ENCODE peak calls at places on chromosome 1, in eight cellular contexts. One of them, this sample, is unnamed.

GRCh38 chr1:219806642-219807041 is 121.7 kb downstream of the SLC30A10 start:
- DNase-seq in upper lobe of right lung: no peak
- DNase-seq in NCI-H748 treated with DMSO at 0.1 percent for 48 hours: no peak
- DNase-seq in stimulated activated CD8-positive, alpha-beta memory T cell treated with anti-CD3 and anti-CD28 coated beads, Interleukin-15, amount 100 ng/mL, for 24 hours: no peak
- DNase-seq in Kasumi-1: no peak
- DNase-seq in left lung: no peak
- DNase-seq in GM03348: no peak
- DNase-seq in progenitor cell of endocrine pancreas: no peak
- DNase-seq in this sample: no peak

GRCh38 chr1:9078035-9078948 is 8.9 kb upstream of the SLC2A5 start:
- DNase-seq in upper lobe of right lung: no peak
- DNase-seq in NCI-H748 treated with DMSO at 0.1 percent for 48 hours: no peak
- DNase-seq in stimulated activated CD8-positive, alpha-beta memory T cell treated with anti-CD3 and anti-CD28 coated beads, Interleukin-15, amount 100 ng/mL, for 24 hours: no peak
- DNase-seq in Kasumi-1: no peak
- DNase-seq in left lung: no peak
- DNase-seq in GM03348: no peak
- DNase-seq in progenitor cell of endocrine pancreas: no peak
- DNase-seq in this sample: no peak

GRCh38 chr1:3369437-3370076 is 84.9 kb upstream of the ARHGEF16 start:
- DNase-seq in upper lobe of right lung: no peak
- DNase-seq in NCI-H748 treated with DMSO at 0.1 percent for 48 hours: no peak
- DNase-seq in stimulated activated CD8-positive, alpha-beta memory T cell treated with anti-CD3 and anti-CD28 coated beads, Interleukin-15, amount 100 ng/mL, for 24 hours: no peak
- DNase-seq in Kasumi-1: no peak
- DNase-seq in left lung: no peak
- DNase-seq in GM03348: peak
- DNase-seq in progenitor cell of endocrine pancreas: no peak
- DNase-seq in this sample: no peak

GRCh38 chr1:185733818-185734709 is at the start of gene HMCN1:
- DNase-seq in upper lobe of right lung: peak
- DNase-seq in NCI-H748 treated with DMSO at 0.1 percent for 48 hours: no peak
- DNase-seq in stimulated activated CD8-positive, alpha-beta memory T cell treated with anti-CD3 and anti-CD28 coated beads, Interleukin-15, amount 100 ng/mL, for 24 hours: no peak
- DNase-seq in Kasumi-1: peak
- DNase-seq in left lung: peak
- DNase-seq in GM03348: peak
- DNase-seq in progenitor cell of endocrine pancreas: peak
- DNase-seq in this sample: peak

GRCh38 chr1:208864366-208864965 is 620.3 kb upstream of the PLXNA2 start:
- DNase-seq in upper lobe of right lung: no peak
- DNase-seq in NCI-H748 treated with DMSO at 0.1 percent for 48 hours: no peak
- DNase-seq in stimulated activated CD8-positive, alpha-beta memory T cell treated with anti-CD3 and anti-CD28 coated beads, Interleukin-15, amount 100 ng/mL, for 24 hours: no peak
- DNase-seq in Kasumi-1: no peak
- DNase-seq in left lung: no peak
- DNase-seq in GM03348: no peak
- DNase-seq in progenitor cell of endocrine pancreas: no peak
- DNase-seq in this sample: no peak

GRCh38 chr1:241181971-241182370 is 175.0 kb downstream of the RGS7 start:
- DNase-seq in upper lobe of right lung: no peak
- DNase-seq in NCI-H748 treated with DMSO at 0.1 percent for 48 hours: no peak
- DNase-seq in stimulated activated CD8-positive, alpha-beta memory T cell treated with anti-CD3 and anti-CD28 coated beads, Interleukin-15, amount 100 ng/mL, for 24 hours: no peak
- DNase-seq in Kasumi-1: no peak
- DNase-seq in left lung: no peak
- DNase-seq in GM03348: no peak
- DNase-seq in progenitor cell of endocrine pancreas: no peak
- DNase-seq in this sample: no peak

GRCh38 chr1:1286313-1287261 is 6.4 kb downstream of the SCNN1D start:
- DNase-seq in upper lobe of right lung: peak
- DNase-seq in NCI-H748 treated with DMSO at 0.1 percent for 48 hours: no peak
- DNase-seq in stimulated activated CD8-positive, alpha-beta memory T cell treated with anti-CD3 and anti-CD28 coated beads, Interleukin-15, amount 100 ng/mL, for 24 hours: no peak
- DNase-seq in Kasumi-1: no peak
- DNase-seq in left lung: no peak
- DNase-seq in GM03348: no peak
- DNase-seq in progenitor cell of endocrine pancreas: no peak
- DNase-seq in this sample: no peak

GRCh38 chr1:95653598-95653997 is 419.6 kb downstream of the RWDD3 start:
- DNase-seq in upper lobe of right lung: no peak
- DNase-seq in NCI-H748 treated with DMSO at 0.1 percent for 48 hours: no peak
- DNase-seq in stimulated activated CD8-positive, alpha-beta memory T cell treated with anti-CD3 and anti-CD28 coated beads, Interleukin-15, amount 100 ng/mL, for 24 hours: no peak
- DNase-seq in Kasumi-1: no peak
- DNase-seq in left lung: no peak
- DNase-seq in GM03348: no peak
- DNase-seq in progenitor cell of endocrine pancreas: no peak
- DNase-seq in this sample: no peak

GRCh38 chr1:74650561-74650960 is 23.0 kb downstream of the ERICH3 start:
- DNase-seq in upper lobe of right lung: no peak
- DNase-seq in NCI-H748 treated with DMSO at 0.1 percent for 48 hours: no peak
- DNase-seq in stimulated activated CD8-positive, alpha-beta memory T cell treated with anti-CD3 and anti-CD28 coated beads, Interleukin-15, amount 100 ng/mL, for 24 hours: no peak
- DNase-seq in Kasumi-1: no peak
- DNase-seq in left lung: no peak
- DNase-seq in GM03348: no peak
- DNase-seq in progenitor cell of endocrine pancreas: no peak
- DNase-seq in this sample: no peak

GRCh38 chr1:179706339-179706941 is 36.7 kb upstream of the FAM163A start:
- DNase-seq in upper lobe of right lung: no peak
- DNase-seq in NCI-H748 treated with DMSO at 0.1 percent for 48 hours: peak
- DNase-seq in stimulated activated CD8-positive, alpha-beta memory T cell treated with anti-CD3 and anti-CD28 coated beads, Interleukin-15, amount 100 ng/mL, for 24 hours: peak
- DNase-seq in Kasumi-1: peak
- DNase-seq in left lung: no peak
- DNase-seq in GM03348: peak
- DNase-seq in progenitor cell of endocrine pancreas: peak
- DNase-seq in this sample: no peak

GRCh38 chr1:5586629-5587028 is 405.6 kb downstream of the NPHP4 start:
- DNase-seq in upper lobe of right lung: no peak
- DNase-seq in NCI-H748 treated with DMSO at 0.1 percent for 48 hours: no peak
- DNase-seq in stimulated activated CD8-positive, alpha-beta memory T cell treated with anti-CD3 and anti-CD28 coated beads, Interleukin-15, amount 100 ng/mL, for 24 hours: no peak
- DNase-seq in Kasumi-1: no peak
- DNase-seq in left lung: no peak
- DNase-seq in GM03348: no peak
- DNase-seq in progenitor cell of endocrine pancreas: no peak
- DNase-seq in this sample: no peak

GRCh38 chr1:84300991-84301758 is at the start of gene SAMD13:
- DNase-seq in upper lobe of right lung: no peak
- DNase-seq in NCI-H748 treated with DMSO at 0.1 percent for 48 hours: peak
- DNase-seq in stimulated activated CD8-positive, alpha-beta memory T cell treated with anti-CD3 and anti-CD28 coated beads, Interleukin-15, amount 100 ng/mL, for 24 hours: no peak
- DNase-seq in Kasumi-1: peak
- DNase-seq in left lung: peak
- DNase-seq in GM03348: peak
- DNase-seq in progenitor cell of endocrine pancreas: no peak
- DNase-seq in this sample: peak

GRCh38 chr1:72100766-72101165 is 181.6 kb downstream of the NEGR1 start:
- DNase-seq in upper lobe of right lung: no peak
- DNase-seq in NCI-H748 treated with DMSO at 0.1 percent for 48 hours: no peak
- DNase-seq in stimulated activated CD8-positive, alpha-beta memory T cell treated with anti-CD3 and anti-CD28 coated beads, Interleukin-15, amount 100 ng/mL, for 24 hours: no peak
- DNase-seq in Kasumi-1: peak
- DNase-seq in left lung: no peak
- DNase-seq in GM03348: no peak
- DNase-seq in progenitor cell of endocrine pancreas: no peak
- DNase-seq in this sample: no peak

GRCh38 chr1:202662081-202662480 is 48.2 kb downstream of the SYT2 start:
- DNase-seq in upper lobe of right lung: no peak
- DNase-seq in NCI-H748 treated with DMSO at 0.1 percent for 48 hours: peak
- DNase-seq in stimulated activated CD8-positive, alpha-beta memory T cell treated with anti-CD3 and anti-CD28 coated beads, Interleukin-15, amount 100 ng/mL, for 24 hours: no peak
- DNase-seq in Kasumi-1: no peak
- DNase-seq in left lung: no peak
- DNase-seq in GM03348: no peak
- DNase-seq in progenitor cell of endocrine pancreas: no peak
- DNase-seq in this sample: no peak

GRCh38 chr1:88773540-88774150 is 89.6 kb downstream of the PKN2 start:
- DNase-seq in upper lobe of right lung: no peak
- DNase-seq in NCI-H748 treated with DMSO at 0.1 percent for 48 hours: no peak
- DNase-seq in stimulated activated CD8-positive, alpha-beta memory T cell treated with anti-CD3 and anti-CD28 coated beads, Interleukin-15, amount 100 ng/mL, for 24 hours: no peak
- DNase-seq in Kasumi-1: no peak
- DNase-seq in left lung: no peak
- DNase-seq in GM03348: no peak
- DNase-seq in progenitor cell of endocrine pancreas: no peak
- DNase-seq in this sample: no peak

GRCh38 chr1:221706862-221707582 is 34.9 kb downstream of the DUSP10 start:
- DNase-seq in upper lobe of right lung: no peak
- DNase-seq in NCI-H748 treated with DMSO at 0.1 percent for 48 hours: no peak
- DNase-seq in stimulated activated CD8-positive, alpha-beta memory T cell treated with anti-CD3 and anti-CD28 coated beads, Interleukin-15, amount 100 ng/mL, for 24 hours: no peak
- DNase-seq in Kasumi-1: no peak
- DNase-seq in left lung: no peak
- DNase-seq in GM03348: no peak
- DNase-seq in progenitor cell of endocrine pancreas: no peak
- DNase-seq in this sample: no peak

GRCh38 chr1:205595861-205596260 is 36.0 kb downstream of the ELK4 start:
- DNase-seq in upper lobe of right lung: no peak
- DNase-seq in NCI-H748 treated with DMSO at 0.1 percent for 48 hours: no peak
- DNase-seq in stimulated activated CD8-positive, alpha-beta memory T cell treated with anti-CD3 and anti-CD28 coated beads, Interleukin-15, amount 100 ng/mL, for 24 hours: no peak
- DNase-seq in Kasumi-1: no peak
- DNase-seq in left lung: no peak
- DNase-seq in GM03348: no peak
- DNase-seq in progenitor cell of endocrine pancreas: no peak
- DNase-seq in this sample: no peak

GRCh38 chr1:76135835-76136234 is 61.3 kb downstream of the ST6GALNAC3 start:
- DNase-seq in upper lobe of right lung: no peak
- DNase-seq in NCI-H748 treated with DMSO at 0.1 percent for 48 hours: no peak
- DNase-seq in stimulated activated CD8-positive, alpha-beta memory T cell treated with anti-CD3 and anti-CD28 coated beads, Interleukin-15, amount 100 ng/mL, for 24 hours: no peak
- DNase-seq in Kasumi-1: no peak
- DNase-seq in left lung: no peak
- DNase-seq in GM03348: no peak
- DNase-seq in progenitor cell of endocrine pancreas: no peak
- DNase-seq in this sample: no peak

GRCh38 chr1:94522304-94522703 is 19.3 kb downstream of the F3 start:
- DNase-seq in upper lobe of right lung: no peak
- DNase-seq in NCI-H748 treated with DMSO at 0.1 percent for 48 hours: no peak
- DNase-seq in stimulated activated CD8-positive, alpha-beta memory T cell treated with anti-CD3 and anti-CD28 coated beads, Interleukin-15, amount 100 ng/mL, for 24 hours: no peak
- DNase-seq in Kasumi-1: peak
- DNase-seq in left lung: no peak
- DNase-seq in GM03348: peak
- DNase-seq in progenitor cell of endocrine pancreas: no peak
- DNase-seq in this sample: no peak

GRCh38 chr1:66360285-66360724 is 173.6 kb upstream of the SGIP1 start:
- DNase-seq in upper lobe of right lung: no peak
- DNase-seq in NCI-H748 treated with DMSO at 0.1 percent for 48 hours: no peak
- DNase-seq in stimulated activated CD8-positive, alpha-beta memory T cell treated with anti-CD3 and anti-CD28 coated beads, Interleukin-15, amount 100 ng/mL, for 24 hours: no peak
- DNase-seq in Kasumi-1: peak
- DNase-seq in left lung: no peak
- DNase-seq in GM03348: no peak
- DNase-seq in progenitor cell of endocrine pancreas: no peak
- DNase-seq in this sample: no peak

GRCh38 chr1:1264868-1265272 is 8.8 kb downstream of the UBE2J2 start:
- DNase-seq in upper lobe of right lung: no peak
- DNase-seq in NCI-H748 treated with DMSO at 0.1 percent for 48 hours: no peak
- DNase-seq in stimulated activated CD8-positive, alpha-beta memory T cell treated with anti-CD3 and anti-CD28 coated beads, Interleukin-15, amount 100 ng/mL, for 24 hours: no peak
- DNase-seq in Kasumi-1: peak
- DNase-seq in left lung: no peak
- DNase-seq in GM03348: peak
- DNase-seq in progenitor cell of endocrine pancreas: no peak
- DNase-seq in this sample: no peak

GRCh38 chr1:197599789-197600188 is 175.5 kb downstream of the DENND1B start:
- DNase-seq in upper lobe of right lung: no peak
- DNase-seq in NCI-H748 treated with DMSO at 0.1 percent for 48 hours: no peak
- DNase-seq in stimulated activated CD8-positive, alpha-beta memory T cell treated with anti-CD3 and anti-CD28 coated beads, Interleukin-15, amount 100 ng/mL, for 24 hours: no peak
- DNase-seq in Kasumi-1: no peak
- DNase-seq in left lung: no peak
- DNase-seq in GM03348: no peak
- DNase-seq in progenitor cell of endocrine pancreas: no peak
- DNase-seq in this sample: no peak

GRCh38 chr1:179867493-179868330 is 9.9 kb downstream of the TOR1AIP2 start:
- DNase-seq in upper lobe of right lung: no peak
- DNase-seq in NCI-H748 treated with DMSO at 0.1 percent for 48 hours: peak
- DNase-seq in stimulated activated CD8-positive, alpha-beta memory T cell treated with anti-CD3 and anti-CD28 coated beads, Interleukin-15, amount 100 ng/mL, for 24 hours: no peak
- DNase-seq in Kasumi-1: peak
- DNase-seq in left lung: no peak
- DNase-seq in GM03348: peak
- DNase-seq in progenitor cell of endocrine pancreas: peak
- DNase-seq in this sample: no peak

GRCh38 chr1:116377564-116378529 is 4.8 kb downstream of the ATP1A1 start:
- DNase-seq in upper lobe of right lung: no peak
- DNase-seq in NCI-H748 treated with DMSO at 0.1 percent for 48 hours: no peak
- DNase-seq in stimulated activated CD8-positive, alpha-beta memory T cell treated with anti-CD3 and anti-CD28 coated beads, Interleukin-15, amount 100 ng/mL, for 24 hours: no peak
- DNase-seq in Kasumi-1: peak
- DNase-seq in left lung: peak
- DNase-seq in GM03348: peak
- DNase-seq in progenitor cell of endocrine pancreas: no peak
- DNase-seq in this sample: no peak

GRCh38 chr1:53463961-53464899 is 5.0 kb downstream of the DMRTB1 start:
- DNase-seq in upper lobe of right lung: no peak
- DNase-seq in NCI-H748 treated with DMSO at 0.1 percent for 48 hours: no peak
- DNase-seq in stimulated activated CD8-positive, alpha-beta memory T cell treated with anti-CD3 and anti-CD28 coated beads, Interleukin-15, amount 100 ng/mL, for 24 hours: no peak
- DNase-seq in Kasumi-1: no peak
- DNase-seq in left lung: no peak
- DNase-seq in GM03348: no peak
- DNase-seq in progenitor cell of endocrine pancreas: no peak
- DNase-seq in this sample: no peak

This sample was measured in mesothelial cell of epicardium.